ENCODE peak calls at places on chromosomes 2 and 18, in four cellular contexts. G, A, P and H are unnamed samples. For H3K4me1, the result is how much of the 10 kb centered on the place peaks cover.

GRCh38 chr2:236584521-236585384 is 15.1 kb downstream of the ACKR3 start:
- DNase-seq in A (no peak), G (no peak), P (no peak), H (no peak)

GRCh38 chr18:54712315-54712714 is 116.0 kb upstream of the RAB27B start:
- DNase-seq in P (no peak), A (no peak), G (no peak), H (no peak)

GRCh38 chr2:26255735-26256384 is 11.1 kb downstream of the HADHB start:
- DNase-seq in A (no peak), G (no peak), P (no peak), H (no peak)

GRCh38 chr2:196275646-196276352 is 104.4 kb upstream of the STK17B start:
- DNase-seq in P (no peak), G (no peak), A (no peak), H (no peak)

GRCh38 chr2:105761931-105762515 is 17.3 kb downstream of the NCK2 start:
- DNase-seq in G (no peak), A (no peak), P (no peak), H (no peak)

GRCh38 chr2:14634223-14634884 is 1.8 kb downstream of the LRATD1 start:
- DNase-seq in A (peak), G (no peak), P (peak), H (peak)

GRCh38 chr18:40485318-40485717 is 1469.7 kb upstream of the PIK3C3 start:
- DNase-seq in G (no peak), A (no peak), P (no peak), H (no peak)

GRCh38 chr2:150465703-150466569 is 21.5 kb downstream of the RND3 start:
- DNase-seq in A (no peak), P (no peak), G (no peak), H (no peak)

GRCh38 chr2:96977631-96978195 is 8.7 kb downstream of the FAM178B start:
- DNase-seq in P (no peak), G (peak), A (no peak), H (no peak)

GRCh38 chr2:64268330-64268729 is 124.1 kb upstream of the PELI1 start:
- DNase-seq in A (no peak), G (no peak), P (no peak), H (no peak)
- H3K27ac ChIP-seq in A (peak), G (no peak), P (no peak), H (no peak)

DNA sequence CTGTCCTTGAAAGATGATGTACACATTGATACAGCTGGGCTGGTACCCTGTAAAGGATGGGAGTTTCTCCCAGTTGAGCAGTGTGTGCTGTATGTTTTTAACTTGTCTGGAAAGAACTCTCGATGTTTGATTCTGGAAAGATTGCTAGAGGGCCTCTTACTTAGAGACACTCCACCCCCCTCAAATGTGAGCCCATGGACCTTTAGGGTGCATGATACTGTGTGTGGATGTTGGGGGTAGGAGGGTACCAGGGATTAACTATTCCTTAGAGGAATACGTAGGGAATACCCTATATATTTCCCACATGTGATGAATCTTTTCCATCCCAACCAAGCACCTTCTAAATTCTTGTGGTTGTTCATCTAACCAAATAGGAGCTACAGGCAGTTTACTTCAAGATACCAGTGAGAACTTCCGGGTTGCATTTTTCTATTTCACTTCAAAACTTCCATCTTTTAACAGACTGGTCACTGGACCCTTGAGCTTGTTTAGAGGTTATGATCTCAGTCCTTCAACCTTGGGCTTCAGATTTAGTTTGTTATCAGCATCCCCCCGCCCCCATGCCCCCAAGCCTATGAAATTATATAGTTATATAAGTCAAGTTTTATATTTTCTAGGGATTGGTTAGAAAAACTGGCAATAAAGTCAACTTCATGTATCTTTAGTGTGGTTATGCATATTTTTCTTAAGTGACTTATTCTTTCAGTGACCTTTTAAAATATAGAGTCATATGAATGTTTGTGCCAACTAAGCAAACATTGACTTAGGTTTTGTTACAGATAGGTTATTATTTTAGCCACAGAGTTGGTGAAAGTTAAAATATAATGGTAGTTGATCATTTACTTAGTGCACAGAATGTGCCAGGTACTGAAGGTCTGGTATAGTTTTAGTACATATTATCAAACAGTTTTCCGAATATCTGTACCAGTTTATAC is 18.2 kb downstream of the AFTPH start:
- DNase-seq in A (no peak), G (no peak), P (no peak), H (no peak)
- H3K4me1 ChIP-seq in A (under half), G (under half), P (under half), H (under half)

GRCh38 chr2:44747794-44748193 is 193.7 kb upstream of the SIX3 start:
- DNase-seq in A (no peak), P (no peak), G (no peak), H (no peak)
- H3K4me3 ChIP-seq in A (no peak), P (no peak), G (no peak), H (no peak)

GRCh38 chr2:147026261-147026660 is 818.6 kb upstream of the ACVR2A start:
- DNase-seq in A (no peak), P (no peak), G (no peak), H (no peak)
- H3K27ac ChIP-seq in A (peak), P (no peak), G (no peak), H (peak)

GRCh38 chr2:109609352-109610024 is 4.3 kb downstream of the SEPTIN10 start:
- DNase-seq in G (peak), A (no peak), P (no peak), H (no peak)

GRCh38 chr2:109611467-109612095 is 2.2 kb downstream of the SEPTIN10 start:
- DNase-seq in A (no peak), P (no peak), G (no peak), H (no peak)

GRCh38 chr2:109602617-109603188 is 11.1 kb downstream of the SEPTIN10 start:
- DNase-seq in A (no peak), P (no peak), G (no peak), H (no peak)

GRCh38 chr2:109604597-109604996 is 9.2 kb downstream of the SEPTIN10 start:
- DNase-seq in A (no peak), P (no peak), G (peak), H (peak)

GRCh38 chr2:109607766-109608165 is 6.0 kb downstream of the SEPTIN10 start:
- DNase-seq in A (no peak), G (no peak), P (no peak), H (no peak)
- H3K4me1 ChIP-seq in A (under half), G (half or more), P (under half), H (under half)

GRCh38 chr2:207173651-207174050 is 7.9 kb upstream of the KLF7 start:
- DNase-seq in P (no peak), A (no peak), G (no peak), H (no peak)
- H3K4me3 ChIP-seq in P (no peak), A (no peak), G (no peak), H (no peak)

DNA sequence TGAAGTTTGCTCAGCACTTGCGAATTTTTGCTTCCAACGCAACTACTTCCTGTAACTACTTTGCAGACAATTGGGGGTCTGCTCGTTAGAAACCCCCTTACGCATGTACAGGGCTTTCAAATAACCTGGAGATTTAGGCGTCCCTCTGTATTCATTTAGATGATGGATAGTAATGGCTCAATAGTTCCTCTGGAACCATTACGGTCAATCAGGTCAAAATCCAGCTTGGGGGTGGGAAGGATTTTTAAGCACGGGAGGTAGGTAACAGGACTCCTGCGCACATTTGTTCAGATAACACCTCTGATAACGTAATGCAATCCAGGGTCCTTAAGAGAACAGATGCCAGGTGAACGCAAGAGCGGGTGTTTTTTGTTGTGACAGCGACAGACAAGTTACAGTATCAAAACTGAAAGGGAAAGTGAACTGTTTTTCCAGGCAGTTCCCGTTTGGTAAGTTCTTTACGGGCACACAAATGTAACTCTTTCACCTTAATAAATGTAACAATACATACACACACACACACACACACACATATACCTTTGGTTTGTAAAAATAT is 3.7 kb upstream of the OSR1 start:
- DNase-seq in A (no peak), G (no peak), P (no peak), H (no peak)
- H3K27ac ChIP-seq in A (peak), G (no peak), P (peak), H (peak)

DNA sequence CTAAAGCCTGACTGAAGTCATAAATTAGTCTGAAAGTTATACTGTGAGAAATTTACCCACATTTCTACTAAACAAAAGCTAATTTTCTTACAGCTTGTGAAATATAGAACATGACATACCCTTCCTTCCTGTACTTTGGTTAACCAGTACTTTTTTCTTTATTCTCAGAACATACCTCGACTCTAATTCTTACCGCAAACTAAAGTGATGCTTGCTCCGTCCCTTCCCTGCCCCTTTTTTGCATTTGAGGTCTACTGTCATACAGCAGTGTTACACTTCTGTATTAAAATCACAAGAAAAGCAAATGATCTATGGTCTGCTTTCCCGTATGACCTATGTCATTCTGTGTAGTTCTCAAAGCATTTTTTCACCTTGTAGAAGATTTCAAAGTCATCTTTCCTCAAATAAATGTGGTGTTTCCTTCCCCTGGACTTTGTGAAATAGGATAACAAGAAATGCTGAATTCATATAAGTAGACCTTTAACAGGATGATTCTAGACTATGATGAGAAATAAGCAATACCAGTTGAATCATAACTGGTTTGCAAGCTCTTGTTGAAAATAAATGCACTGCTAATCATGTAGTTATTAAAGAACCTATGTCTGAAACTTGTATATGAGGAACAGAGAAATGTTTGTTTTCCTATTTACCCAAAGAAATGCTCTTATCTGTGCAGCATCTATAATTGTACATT is 30.4 kb downstream of the CYTIP start:
- DNase-seq in P (no peak), G (no peak), A (no peak), H (no peak)
- H3K4me1 ChIP-seq in P (under half), G (under half), A (under half), H (under half)